ENCODE peak calls at places on chromosomes 4 and X, in ten cellular contexts. C, B, G, K, O, X, L, A, I and W are unnamed samples.

GRCh38 chr4:53273726-53274125 is 92.1 kb downstream of the SCFD2 start:
- DNase-seq in X (no peak), B (no peak), G (peak), I (no peak), K (no peak), O (no peak), C (no peak), L (no peak), A (no peak), W (no peak)

GRCh38 chr4:126071346-126072333 is 756.9 kb downstream of the FAT4 start:
- DNase-seq in L (peak), B (no peak), C (peak), A (no peak), X (no peak), I (no peak), K (peak), G (peak), O (no peak), W (no peak)

GRCh38 chr4:2761035-2761923 is 5.1 kb upstream of the TNIP2 start:
- DNase-seq in X (no peak), L (peak), G (no peak), I (no peak), B (no peak), K (peak), O (no peak), C (no peak), A (no peak), W (peak)

GRCh38 chr4:76948441-76949292 is 885 bp upstream of the SEPTIN11 start:
- DNase-seq in K (peak), C (no peak), B (peak), I (peak), X (peak), A (peak), L (peak), O (peak), G (peak), W (peak)

GRCh38 chrX:46653482-46653881 is 79.9 kb downstream of the CHST7 start:
- DNase-seq in A (no peak), L (peak), I (no peak), K (no peak), X (peak), C (no peak), B (peak), G (peak), O (no peak), W (no peak)

GRCh38 chrX:28312965-28313364 is 274.3 kb upstream of the IL1RAPL1 start:
- DNase-seq in C (no peak), O (no peak), B (no peak), K (no peak), I (no peak), X (no peak), A (no peak), L (no peak), G (peak), W (no peak)

GRCh38 chrX:131783555-131784338 is 239.4 kb upstream of the STK26 start:
- DNase-seq in O (no peak), X (no peak), G (peak), B (no peak), I (peak), A (peak), K (no peak), C (no peak), L (no peak), W (peak)

GRCh38 chr4:157204634-157205244 is 15.8 kb upstream of the GRIA2 start:
- DNase-seq in K (peak), B (no peak), G (peak), I (no peak), O (no peak), C (no peak), X (peak), L (no peak), A (peak), W (no peak)

GRCh38 chr4:77022581-77023133 is 53.1 kb downstream of the CCNI start:
- DNase-seq in G (peak), X (no peak), O (no peak), C (no peak), I (no peak), B (no peak), L (peak), A (no peak), K (no peak), W (no peak)

GRCh38 chr4:101140228-101140627 is 207.1 kb downstream of the PPP3CA start:
- DNase-seq in C (no peak), A (no peak), O (no peak), B (no peak), K (no peak), G (no peak), I (no peak), X (no peak), L (no peak), W (no peak)

GRCh38 chrX:13669246-13669689 is 16.3 kb downstream of the TCEANC start:
- DNase-seq in A (no peak), B (no peak), O (peak), L (peak), X (peak), K (peak), I (peak), C (peak), G (peak), W (peak)

GRCh38 chrX:7088968-7089615 is 58.4 kb upstream of the STS start:
- DNase-seq in X (no peak), I (no peak), G (no peak), B (peak), C (no peak), O (no peak), L (no peak), K (no peak), A (no peak), W (no peak)

GRCh38 chrX:56728752-56729151 is 291 bp upstream of the NBDY start:
- DNase-seq in K (peak), B (peak), C (no peak), G (peak), L (peak), O (no peak), A (no peak), X (peak), I (peak), W (no peak)

GRCh38 chrX:133676344-133677122 is 261.2 kb upstream of the GPC4 start:
- DNase-seq in X (no peak), A (no peak), K (peak), L (no peak), O (no peak), C (no peak), I (no peak), B (no peak), G (no peak), W (no peak)

GRCh38 chrX:87517571-87518141 is at the start of gene KLHL4:
- DNase-seq in O (no peak), K (no peak), B (no peak), C (peak), X (no peak), L (peak), I (peak), G (peak), A (no peak), W (no peak)

GRCh38 chr4:62470421-62470983 is 1270.4 kb downstream of the ADGRL3 start:
- DNase-seq in L (no peak), G (no peak), K (no peak), O (no peak), B (no peak), A (no peak), X (no peak), I (no peak), C (no peak), W (no peak)

GRCh38 chr4:74524985-74525384 is 80.0 kb downstream of the AREG start:
- DNase-seq in B (no peak), I (no peak), A (no peak), C (no peak), O (no peak), G (no peak), X (no peak), L (no peak), K (no peak), W (no peak)

GRCh38 chrX:22748093-22748999 is 251.4 kb upstream of the DDX53 start:
- DNase-seq in K (peak), C (no peak), L (peak), X (peak), A (no peak), O (no peak), G (peak), B (peak), I (peak), W (no peak)

GRCh38 chr4:85147481-85148076 is 181.1 kb upstream of the WDFY3 start:
- DNase-seq in O (no peak), G (peak), K (peak), X (peak), A (no peak), L (peak), C (peak), I (peak), B (peak), W (peak)

GRCh38 chrX:105299286-105299685 is 78.8 kb upstream of the TEX13A start:
- DNase-seq in G (no peak), O (no peak), X (no peak), B (no peak), C (no peak), A (no peak), K (no peak), I (no peak), L (no peak), W (no peak)

GRCh38 chrX:19863237-19864223 is 23.9 kb downstream of the SH3KBP1 start:
- DNase-seq in I (no peak), X (no peak), G (peak), K (no peak), A (peak), L (no peak), B (peak), C (no peak), O (no peak), W (no peak)

GRCh38 chrX:19865567-19866363 is 21.6 kb downstream of the SH3KBP1 start:
- DNase-seq in I (no peak), K (no peak), C (no peak), O (no peak), L (no peak), B (no peak), X (no peak), G (no peak), A (peak), W (no peak)

GRCh38 chrX:19866626-19867410 is 20.6 kb downstream of the SH3KBP1 start:
- DNase-seq in X (no peak), C (no peak), I (no peak), G (no peak), K (no peak), L (peak), O (no peak), A (peak), B (no peak), W (no peak)

GRCh38 chrX:19862634-19863236 is 24.7 kb downstream of the SH3KBP1 start:
- DNase-seq in A (peak), X (no peak), L (no peak), I (no peak), B (no peak), G (no peak), K (no peak), C (no peak), O (no peak), W (no peak)

GRCh38 chrX:19864736-19865135 is 22.7 kb downstream of the SH3KBP1 start:
- DNase-seq in A (peak), L (no peak), X (no peak), K (no peak), O (no peak), B (peak), G (no peak), C (no peak), I (no peak), W (no peak)
- H3K4me3 ChIP-seq in A (no peak), L (no peak), X (no peak), K (no peak), O (no peak), B (peak), G (no peak), C (no peak), I (no peak), W (no peak)

GRCh38 chr4:147733614-147734344 is 1.9 kb downstream of the ARHGAP10 start:
- DNase-seq in K (no peak), A (no peak), X (no peak), O (no peak), L (peak), G (peak), C (no peak), B (no peak), I (peak), W (no peak)

GRCh38 chr4:147727476-147728028 is 4.3 kb upstream of the ARHGAP10 start:
- DNase-seq in C (no peak), O (no peak), L (no peak), X (no peak), I (no peak), B (no peak), K (no peak), A (no peak), G (peak), W (no peak)

GRCh38 chr4:147732516-147733193 is 767 bp downstream of the ARHGAP10 start:
- DNase-seq in L (peak), C (no peak), G (peak), X (peak), K (peak), O (no peak), A (peak), B (no peak), I (peak), W (peak)

GRCh38 chr4:147731611-147732515 is at the start of gene ARHGAP10:
- DNase-seq in G (peak), I (peak), L (peak), B (no peak), C (peak), O (peak), K (peak), A (peak), X (peak), W (peak)

DNA sequence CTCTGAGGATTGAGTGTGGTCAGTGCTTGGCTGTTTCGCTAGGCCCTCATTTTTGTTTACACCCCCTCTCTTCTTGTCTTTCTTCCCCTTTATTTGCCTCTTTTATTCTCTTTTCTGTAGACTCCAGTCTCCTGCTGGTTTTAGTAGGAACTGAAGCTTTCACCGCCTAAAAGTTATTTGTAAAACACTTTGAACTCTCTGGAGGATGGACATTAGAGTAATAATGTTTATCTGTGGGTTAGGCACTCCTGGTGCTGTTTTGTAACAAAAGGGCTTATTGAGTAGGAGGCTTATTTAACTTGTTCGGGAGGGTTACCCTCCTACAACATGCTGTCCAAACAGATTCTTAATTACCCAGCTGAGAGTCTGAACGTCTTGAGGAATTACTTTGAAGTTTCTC is 1.6 kb upstream of the ARHGAP10 start:
- DNase-seq in L (no peak), C (no peak), X (no peak), B (no peak), A (no peak), O (no peak), I (no peak), G (no peak), K (no peak), W (no peak)
- H3K4me3 ChIP-seq in L (no peak), C (no peak), X (no peak), B (no peak), A (no peak), O (no peak), I (no peak), G (no peak), K (no peak), W (no peak)

GRCh38 chr4:727576-727975 is 21.9 kb downstream of the PCGF3 start:
- DNase-seq in B (no peak), K (no peak), O (no peak), I (no peak), C (no peak), L (no peak), G (no peak), A (no peak), X (no peak), W (no peak)
- H3K4me3 ChIP-seq in B (no peak), K (no peak), O (no peak), I (no peak), C (no peak), L (no peak), G (no peak), A (no peak), X (no peak), W (no peak)

GRCh38 chr4:15779789-15780188 is 1.7 kb downstream of the CD38 start:
- DNase-seq in X (no peak), A (no peak), I (no peak), B (no peak), G (no peak), K (no peak), C (no peak), L (no peak), O (no peak), W (no peak)
- H3K4me3 ChIP-seq in X (peak), A (no peak), I (peak), B (peak), G (peak), K (no peak), C (no peak), L (no peak), O (peak), W (peak)

GRCh38 chr4:41015031-41015675 is 199.2 kb downstream of the APBB2 start:
- DNase-seq in B (no peak), K (no peak), O (no peak), I (no peak), C (no peak), G (no peak), X (no peak), L (no peak), A (no peak), W (no peak)

GRCh38 chr4:41009411-41009810 is 204.9 kb downstream of the APBB2 start:
- DNase-seq in L (peak), C (no peak), B (no peak), A (no peak), I (no peak), O (no peak), K (no peak), X (peak), G (peak), W (no peak)

GRCh38 chr4:41014158-41014557 is 200.2 kb downstream of the APBB2 start:
- DNase-seq in G (no peak), L (no peak), C (no peak), O (no peak), X (no peak), A (no peak), B (no peak), I (no peak), K (peak), W (no peak)

GRCh38 chr4:41013746-41014145 is 200.6 kb downstream of the APBB2 start:
- DNase-seq in K (no peak), B (no peak), G (no peak), X (no peak), O (no peak), I (no peak), L (no peak), A (no peak), C (no peak), W (no peak)

GRCh38 chr4:41012308-41012707 is 202.0 kb downstream of the APBB2 start:
- DNase-seq in B (no peak), C (no peak), I (no peak), A (no peak), O (no peak), L (no peak), K (no peak), X (no peak), G (peak), W (no peak)
- H3K4me3 ChIP-seq in B (no peak), C (no peak), I (no peak), A (no peak), O (no peak), L (no peak), K (no peak), X (no peak), G (no peak), W (no peak)

DNA sequence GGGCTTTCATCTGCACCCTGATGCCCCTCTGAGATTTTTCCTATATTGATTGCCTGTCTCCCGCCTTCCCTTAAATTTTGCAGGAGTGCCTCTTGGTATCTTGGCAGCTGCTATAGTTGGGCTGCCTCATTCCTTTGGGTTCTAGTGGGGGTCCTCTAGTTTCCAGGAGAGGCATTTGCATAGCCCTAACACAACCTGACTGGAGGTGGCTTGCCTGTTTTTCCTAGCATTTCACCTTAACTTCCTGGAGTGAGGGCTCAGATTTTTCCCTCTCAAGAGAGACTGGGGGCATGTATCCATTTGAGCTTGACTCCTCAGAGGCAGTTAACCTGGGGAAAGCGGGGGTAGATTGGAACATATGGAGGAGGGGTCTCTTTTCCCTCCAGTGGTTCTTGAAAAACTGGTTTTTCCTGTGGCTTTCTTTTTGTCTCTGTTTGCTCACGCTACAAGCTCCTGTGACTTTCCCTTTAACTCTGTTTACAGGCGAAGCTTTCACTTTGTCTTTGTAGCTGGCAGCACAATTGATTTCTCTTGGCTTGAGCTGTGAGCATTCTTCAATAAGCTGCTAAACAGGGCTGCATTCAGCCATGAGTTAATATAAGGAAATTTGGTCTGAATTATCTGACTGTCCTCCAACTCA is 45.9 kb downstream of the UGT2A3 start:
- DNase-seq in I (no peak), X (no peak), O (no peak), C (no peak), B (no peak), G (no peak), A (no peak), L (no peak), K (peak), W (no peak)
- H3K4me3 ChIP-seq in I (no peak), X (no peak), O (no peak), C (peak), B (no peak), G (peak), A (no peak), L (no peak), K (no peak), W (no peak)